ENCODE peak calls at places on chromosome 4, in five cellular contexts. One of them, this sample, is unnamed.

GRCh38 chr4:89616382-89616781 is 220.6 kb downstream of the SNCA start:
- DNase-seq in CD8-positive, alpha-beta T cell: no peak
- DNase-seq in heart right ventricle: no peak
- DNase-seq in cardiac muscle cell: no peak
- DNase-seq in AG04450: no peak
- DNase-seq in this sample: no peak

GRCh38 chr4:145613546-145614234 is 5.5 kb upstream of the MMAA start:
- DNase-seq in CD8-positive, alpha-beta T cell: no peak
- DNase-seq in heart right ventricle: no peak
- DNase-seq in cardiac muscle cell: no peak
- DNase-seq in AG04450: no peak
- DNase-seq in this sample: no peak

GRCh38 chr4:158739600-158739999 is 16.4 kb upstream of the PPID start:
- DNase-seq in CD8-positive, alpha-beta T cell: no peak
- DNase-seq in heart right ventricle: no peak
- DNase-seq in cardiac muscle cell: no peak
- DNase-seq in AG04450: no peak
- DNase-seq in this sample: no peak

GRCh38 chr4:140863187-140863586 is 107.0 kb upstream of the TBC1D9 start:
- DNase-seq in CD8-positive, alpha-beta T cell: no peak
- DNase-seq in heart right ventricle: no peak
- DNase-seq in cardiac muscle cell: no peak
- DNase-seq in AG04450: no peak
- DNase-seq in this sample: no peak

GRCh38 chr4:120616041-120616440 is 306.5 kb downstream of the PRDM5 start:
- DNase-seq in CD8-positive, alpha-beta T cell: no peak
- DNase-seq in heart right ventricle: no peak
- DNase-seq in cardiac muscle cell: no peak
- DNase-seq in AG04450: no peak
- DNase-seq in this sample: no peak

GRCh38 chr4:687048-687974 is 1.6 kb downstream of the SLC49A3 start:
- DNase-seq in CD8-positive, alpha-beta T cell: no peak
- DNase-seq in heart right ventricle: peak
- DNase-seq in cardiac muscle cell: peak
- DNase-seq in AG04450: no peak
- DNase-seq in this sample: peak

GRCh38 chr4:1041147-1041935 is 29.9 kb downstream of the FGFRL1 start:
- DNase-seq in CD8-positive, alpha-beta T cell: no peak
- DNase-seq in heart right ventricle: peak
- DNase-seq in cardiac muscle cell: peak
- DNase-seq in AG04450: no peak
- DNase-seq in this sample: no peak

GRCh38 chr4:85514783-85515182 is 39.8 kb downstream of the ARHGAP24 start:
- DNase-seq in CD8-positive, alpha-beta T cell: no peak
- DNase-seq in heart right ventricle: no peak
- DNase-seq in cardiac muscle cell: no peak
- DNase-seq in AG04450: no peak
- DNase-seq in this sample: no peak

GRCh38 chr4:81875962-81876650 is 404.4 kb upstream of the RASGEF1B start:
- DNase-seq in CD8-positive, alpha-beta T cell: no peak
- DNase-seq in heart right ventricle: no peak
- DNase-seq in cardiac muscle cell: no peak
- DNase-seq in AG04450: no peak
- DNase-seq in this sample: no peak

GRCh38 chr4:1910643-1911042 is 39.5 kb downstream of the NSD2 start:
- DNase-seq in CD8-positive, alpha-beta T cell: no peak
- DNase-seq in heart right ventricle: no peak
- DNase-seq in cardiac muscle cell: peak
- DNase-seq in AG04450: peak
- DNase-seq in this sample: no peak

GRCh38 chr4:119286377-119287002 is 35.4 kb downstream of the FABP2 start:
- DNase-seq in CD8-positive, alpha-beta T cell: peak
- DNase-seq in heart right ventricle: no peak
- DNase-seq in cardiac muscle cell: peak
- DNase-seq in AG04450: peak
- DNase-seq in this sample: no peak

GRCh38 chr4:26204911-26205368 is 115.9 kb upstream of the RBPJ start:
- DNase-seq in CD8-positive, alpha-beta T cell: no peak
- DNase-seq in heart right ventricle: peak
- DNase-seq in cardiac muscle cell: no peak
- DNase-seq in AG04450: no peak
- DNase-seq in this sample: peak

GRCh38 chr4:138182838-138183426 is 59.2 kb downstream of the SLC7A11 start:
- DNase-seq in CD8-positive, alpha-beta T cell: no peak
- DNase-seq in heart right ventricle: no peak
- DNase-seq in cardiac muscle cell: peak
- DNase-seq in AG04450: peak
- DNase-seq in this sample: no peak

GRCh38 chr4:8723222-8723980 is 130.8 kb downstream of the CPZ start:
- DNase-seq in CD8-positive, alpha-beta T cell: no peak
- DNase-seq in heart right ventricle: no peak
- DNase-seq in cardiac muscle cell: no peak
- DNase-seq in AG04450: no peak
- DNase-seq in this sample: no peak

GRCh38 chr4:48909697-48910096 is 3.1 kb upstream of the OCIAD2 start:
- DNase-seq in CD8-positive, alpha-beta T cell: no peak
- DNase-seq in heart right ventricle: no peak
- DNase-seq in cardiac muscle cell: peak
- DNase-seq in AG04450: peak
- DNase-seq in this sample: no peak

GRCh38 chr4:7204656-7205387 is 12.5 kb downstream of the SORCS2 start:
- DNase-seq in CD8-positive, alpha-beta T cell: no peak
- DNase-seq in heart right ventricle: no peak
- DNase-seq in cardiac muscle cell: no peak
- DNase-seq in AG04450: no peak
- DNase-seq in this sample: no peak
- H3K27ac ChIP-seq in CD8-positive, alpha-beta T cell: no peak
- H3K27ac ChIP-seq in heart right ventricle: no peak
- H3K27ac ChIP-seq in cardiac muscle cell: no peak
- H3K27ac ChIP-seq in AG04450: no peak
- H3K27ac ChIP-seq in this sample: no peak

DNA sequence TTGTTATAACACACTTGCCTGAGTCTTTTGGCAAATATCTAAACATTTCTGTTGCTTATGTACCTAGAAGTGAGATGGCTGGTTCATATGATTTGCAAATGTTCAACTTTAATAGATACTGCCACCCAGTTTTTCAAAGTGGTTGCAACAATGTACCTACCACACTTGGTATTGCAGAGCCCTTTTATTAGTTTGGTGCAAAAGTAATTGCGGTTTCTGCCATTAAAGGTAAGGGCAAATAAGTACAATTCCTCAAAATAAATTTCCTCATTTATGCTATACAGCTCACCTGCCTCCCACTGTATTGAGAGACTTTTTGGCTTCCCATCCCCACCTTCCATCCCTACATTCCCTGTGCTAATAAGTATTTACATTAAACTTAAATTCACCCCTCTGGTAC is 47.7 kb upstream of the COL25A1 start:
- DNase-seq in CD8-positive, alpha-beta T cell: no peak
- DNase-seq in heart right ventricle: no peak
- DNase-seq in cardiac muscle cell: no peak
- DNase-seq in AG04450: no peak
- DNase-seq in this sample: no peak
- H3K27ac ChIP-seq in CD8-positive, alpha-beta T cell: no peak
- H3K27ac ChIP-seq in heart right ventricle: no peak
- H3K27ac ChIP-seq in cardiac muscle cell: no peak
- H3K27ac ChIP-seq in AG04450: no peak
- H3K27ac ChIP-seq in this sample: no peak

GRCh38 chr4:100087743-100088142 is 102.5 kb downstream of the DDIT4L start:
- DNase-seq in CD8-positive, alpha-beta T cell: no peak
- DNase-seq in heart right ventricle: no peak
- DNase-seq in cardiac muscle cell: peak
- DNase-seq in AG04450: no peak
- DNase-seq in this sample: no peak

GRCh38 chr4:100083289-100083688 is 107.0 kb downstream of the DDIT4L start:
- DNase-seq in CD8-positive, alpha-beta T cell: no peak
- DNase-seq in heart right ventricle: no peak
- DNase-seq in cardiac muscle cell: no peak
- DNase-seq in AG04450: no peak
- DNase-seq in this sample: no peak

GRCh38 chr4:100082852-100083251 is 107.4 kb downstream of the DDIT4L start:
- DNase-seq in CD8-positive, alpha-beta T cell: no peak
- DNase-seq in heart right ventricle: no peak
- DNase-seq in cardiac muscle cell: no peak
- DNase-seq in AG04450: no peak
- DNase-seq in this sample: no peak

GRCh38 chr4:100084892-100085291 is 105.4 kb downstream of the DDIT4L start:
- DNase-seq in CD8-positive, alpha-beta T cell: no peak
- DNase-seq in heart right ventricle: no peak
- DNase-seq in cardiac muscle cell: no peak
- DNase-seq in AG04450: no peak
- DNase-seq in this sample: no peak

DNA sequence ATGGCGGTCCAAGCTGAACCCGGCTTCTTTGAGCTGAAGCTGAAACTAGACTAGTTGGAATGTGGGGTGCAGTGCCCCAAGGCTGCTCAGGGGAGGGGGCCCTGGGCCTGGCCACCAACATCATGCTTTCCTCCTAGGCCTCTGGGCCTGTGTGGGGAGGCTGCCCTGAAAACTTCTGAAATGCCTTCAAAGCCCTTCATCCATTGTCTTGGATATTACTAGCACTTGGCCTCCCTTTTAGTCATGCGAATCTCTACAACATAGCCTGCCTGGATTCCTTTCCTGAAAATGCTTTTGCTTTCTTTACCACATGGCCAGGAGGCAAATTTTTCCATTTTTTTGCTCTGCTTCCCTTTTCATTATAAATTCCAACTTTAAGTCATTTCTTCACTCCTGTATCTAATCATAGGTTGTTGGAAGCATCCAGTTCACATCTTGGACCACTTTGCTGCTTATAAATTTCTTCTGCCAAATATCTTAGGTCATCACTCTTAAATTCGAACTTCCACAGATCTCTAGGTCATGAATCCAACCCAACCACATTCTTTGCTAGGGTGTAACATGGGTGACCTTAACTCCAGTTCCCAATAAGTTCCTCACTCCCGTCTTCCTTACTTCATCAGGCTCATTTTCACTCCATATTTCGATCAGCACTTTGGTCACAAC is 103.4 kb downstream of the DDIT4L start:
- DNase-seq in CD8-positive, alpha-beta T cell: no peak
- DNase-seq in heart right ventricle: no peak
- DNase-seq in cardiac muscle cell: no peak
- DNase-seq in AG04450: no peak
- DNase-seq in this sample: no peak
- H3K27ac ChIP-seq in CD8-positive, alpha-beta T cell: no peak
- H3K27ac ChIP-seq in heart right ventricle: no peak
- H3K27ac ChIP-seq in cardiac muscle cell: no peak
- H3K27ac ChIP-seq in AG04450: no peak
- H3K27ac ChIP-seq in this sample: no peak

DNA sequence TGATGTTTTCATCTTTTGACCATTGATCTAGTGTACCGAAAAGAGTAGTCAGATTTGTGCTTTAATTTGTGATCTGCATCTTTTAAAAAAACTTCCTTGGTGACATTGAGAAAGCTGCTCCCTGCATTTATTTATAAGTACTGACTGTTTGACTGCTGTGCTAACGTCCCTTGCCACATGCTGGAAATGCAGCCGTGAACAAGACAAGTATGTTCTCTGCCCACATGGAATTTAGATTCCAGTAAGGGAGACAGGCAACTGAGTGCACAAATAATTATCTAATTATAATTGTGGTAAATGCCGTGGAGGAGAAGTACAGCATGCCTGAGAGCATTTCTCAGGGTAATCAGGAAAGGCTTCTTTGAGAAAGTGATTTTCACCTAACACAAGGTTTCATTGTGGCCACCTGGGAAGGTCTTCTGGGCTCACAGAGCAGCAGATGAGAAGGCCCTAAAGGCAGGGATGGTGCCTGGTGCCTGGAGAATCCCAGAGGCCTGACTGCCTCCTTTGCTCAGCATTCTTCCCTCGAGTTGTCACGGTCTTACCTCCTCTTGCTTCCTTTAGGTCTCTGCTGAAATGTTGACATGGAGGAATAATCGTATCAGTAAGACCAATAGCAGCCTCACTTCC is 55.8 kb downstream of the PTTG2 start:
- DNase-seq in CD8-positive, alpha-beta T cell: no peak
- DNase-seq in heart right ventricle: no peak
- DNase-seq in cardiac muscle cell: no peak
- DNase-seq in AG04450: no peak
- DNase-seq in this sample: no peak
- H3K27ac ChIP-seq in CD8-positive, alpha-beta T cell: no peak
- H3K27ac ChIP-seq in heart right ventricle: no peak
- H3K27ac ChIP-seq in cardiac muscle cell: no peak
- H3K27ac ChIP-seq in AG04450: no peak
- H3K27ac ChIP-seq in this sample: no peak

This sample was measured in substantia nigra.